ENCODE peak calls at places on chromosome 15, in five cellular contexts. S is neuronal stem cell, H is H9, K is H1, G is trophoblast cell. W is an unnamed sample.

GRCh38 chr15:62896969-62897486 is 145.5 kb upstream of the TPM1 start:
- DNase-seq in S (peak), H (no peak), K (no peak), G (peak), W (peak)

GRCh38 chr15:66963710-66964109 is 101.7 kb upstream of the SMAD3 start:
- DNase-seq in S (no peak), H (no peak), K (no peak), G (no peak), W (no peak)

GRCh38 chr15:85649372-85649771 is 145.4 kb downstream of the KLHL25 start:
- DNase-seq in S (no peak), H (no peak), K (no peak), G (peak), W (peak)

GRCh38 chr15:50764331-50765201 is 940 bp downstream of the SPPL2A start:
- DNase-seq in S (no peak), H (no peak), K (no peak), G (no peak), W (peak)

GRCh38 chr15:101026686-101027272 is 107.6 kb downstream of the LRRK1 start:
- DNase-seq in S (no peak), H (peak), K (no peak), G (no peak), W (no peak)

GRCh38 chr15:35618260-35619188 is 72.6 kb upstream of the DPH6 start:
- DNase-seq in S (no peak), H (no peak), K (no peak), G (no peak), W (peak)

GRCh38 chr15:65530318-65531111 is at the start of gene HACD3:
- DNase-seq in S (peak), H (peak), K (peak), G (peak), W (peak)

GRCh38 chr15:31516459-31516858 is 189.8 kb downstream of the KLF13 start:
- DNase-seq in S (no peak), H (no peak), K (no peak), G (no peak), W (no peak)

GRCh38 chr15:64333986-64334385 is 22.0 kb downstream of the CSNK1G1 start:
- DNase-seq in S (no peak), H (no peak), K (no peak), G (no peak), W (no peak)

GRCh38 chr15:63014578-63014977 is 28.0 kb upstream of the TPM1 start:
- DNase-seq in S (no peak), H (no peak), K (no peak), G (no peak), W (no peak)

GRCh38 chr15:80776420-80777045 is 2.6 kb upstream of the CEMIP start:
- DNase-seq in S (peak), H (peak), K (peak), G (peak), W (peak)

GRCh38 chr15:80660114-80660513 is 35.0 kb upstream of the ABHD17C start:
- DNase-seq in S (peak), H (peak), K (peak), G (peak), W (peak)

GRCh38 chr15:100710744-100711478 is 108.5 kb downstream of the ASB7 start:
- DNase-seq in S (no peak), H (no peak), K (no peak), G (no peak), W (no peak)

GRCh38 chr15:55742498-55742926 is 440 bp downstream of the PRTG start:
- DNase-seq in S (no peak), H (no peak), K (no peak), G (peak), W (peak)

DNA sequence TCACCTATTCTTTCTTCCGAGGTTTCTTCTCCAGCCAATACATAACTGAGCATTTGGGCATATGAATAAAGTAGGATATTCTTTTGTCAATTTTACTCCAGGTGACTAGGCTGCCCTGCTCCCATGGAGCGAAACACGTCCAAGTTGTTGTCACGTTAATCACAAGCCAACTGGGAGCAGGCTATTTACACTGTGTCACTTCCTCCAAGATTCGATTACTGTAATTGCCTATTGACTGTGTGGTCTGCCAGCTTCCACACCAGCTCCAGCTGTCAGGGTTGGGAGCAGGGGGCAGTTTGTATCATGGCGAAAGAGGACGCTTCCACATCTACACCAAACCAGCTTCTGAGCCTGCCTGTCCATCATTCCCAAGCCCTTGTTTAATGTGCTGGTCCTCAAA is 89.2 kb upstream of the RORA start:
- DNase-seq in S (no peak), H (no peak), K (no peak), G (no peak), W (no peak)
- H2BK12ac ChIP-seq in S (no peak), H (no peak), K (no peak), G (no peak), W (no peak)

DNA sequence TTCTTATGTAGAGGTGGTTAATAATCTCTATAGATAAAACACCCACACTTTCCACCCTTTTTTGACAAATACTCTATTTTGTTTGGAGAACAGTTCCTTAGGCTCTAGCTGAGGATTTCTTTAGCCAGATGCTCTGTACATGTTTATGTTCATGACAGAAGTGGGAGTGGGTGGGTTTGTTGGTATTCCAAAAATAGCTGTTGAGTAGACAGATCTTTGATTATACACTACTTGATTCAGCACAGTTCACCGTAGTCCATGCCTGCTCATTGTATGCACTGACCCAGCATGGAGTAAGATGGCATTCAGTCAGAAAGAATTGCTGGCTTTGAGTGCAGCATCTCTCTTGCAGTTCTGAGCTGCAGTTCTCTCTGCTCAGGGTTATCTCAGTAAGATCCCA is 28.7 kb downstream of the LRRC49 start:
- DNase-seq in S (no peak), H (no peak), K (no peak), G (no peak), W (peak)
- H2BK12ac ChIP-seq in S (no peak), H (no peak), K (no peak), G (no peak), W (no peak)

DNA sequence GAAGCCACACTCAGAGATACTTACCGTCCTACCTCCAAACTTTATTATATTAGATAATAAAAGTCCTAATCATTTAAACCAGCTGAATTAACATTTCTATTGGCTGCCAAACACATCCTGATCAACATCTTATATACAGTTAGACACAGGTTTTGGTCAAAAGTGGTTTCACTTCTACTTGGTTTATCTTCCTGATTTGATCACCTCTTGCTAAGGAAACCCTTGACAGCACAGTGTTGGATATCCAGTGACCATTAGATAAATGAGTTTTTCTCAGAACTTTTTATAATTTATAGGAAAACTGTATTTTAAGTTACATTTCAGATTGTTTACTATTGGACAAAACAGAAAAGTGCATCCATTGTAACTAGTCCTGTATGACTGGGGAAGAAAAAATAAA is 198.4 kb upstream of the NR2F2 start:
- DNase-seq in S (no peak), H (no peak), K (no peak), G (no peak), W (no peak)
- H2BK12ac ChIP-seq in S (no peak), H (no peak), K (no peak), G (no peak), W (no peak)

GRCh38 chr15:52193791-52194190 is 2.6 kb upstream of the GNB5 start:
- DNase-seq in S (no peak), H (no peak), K (no peak), G (no peak), W (no peak)

GRCh38 chr15:52200831-52201365 is 9.7 kb upstream of the GNB5 start:
- DNase-seq in S (no peak), H (no peak), K (no peak), G (no peak), W (no peak)

GRCh38 chr15:52196891-52197290 is 5.7 kb upstream of the GNB5 start:
- DNase-seq in S (no peak), H (no peak), K (no peak), G (no peak), W (no peak)

GRCh38 chr15:52204657-52205056 is 13.5 kb upstream of the GNB5 start:
- DNase-seq in S (no peak), H (no peak), K (no peak), G (no peak), W (no peak)

DNA sequence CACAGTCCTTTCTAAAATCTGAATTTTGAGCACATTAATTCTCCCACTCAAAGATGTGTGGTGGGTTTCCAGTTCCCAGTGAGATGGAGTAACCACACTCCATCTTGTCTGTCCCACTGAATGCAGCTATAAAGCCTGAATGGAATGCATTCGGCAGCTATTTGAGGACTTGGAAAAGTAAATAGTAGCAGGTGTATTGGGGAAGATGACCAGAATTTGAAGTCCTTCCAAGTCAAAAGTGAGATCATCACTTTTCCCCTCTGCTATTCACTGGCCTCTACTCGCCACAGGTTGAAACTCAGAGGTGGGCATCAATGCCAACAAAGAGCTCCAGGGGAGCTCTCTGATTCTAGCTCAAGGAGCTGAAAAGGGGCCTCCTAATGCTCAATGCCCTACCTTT is 8.1 kb upstream of the GNB5 start:
- DNase-seq in S (no peak), H (no peak), K (no peak), G (no peak), W (no peak)
- H2BK12ac ChIP-seq in S (no peak), H (no peak), K (no peak), G (no peak), W (no peak)

GRCh38 chr15:28026221-28026620 is 72.9 kb downstream of the OCA2 start:
- DNase-seq in S (no peak), H (no peak), K (no peak), G (no peak), W (no peak)

GRCh38 chr15:28025413-28025812 is 73.7 kb downstream of the OCA2 start:
- DNase-seq in S (no peak), H (no peak), K (no peak), G (no peak), W (no peak)

GRCh38 chr15:28024889-28025250 is 74.2 kb downstream of the OCA2 start:
- DNase-seq in S (no peak), H (no peak), K (no peak), G (no peak), W (no peak)

GRCh38 chr15:28027714-28028076 is 71.4 kb downstream of the OCA2 start:
- DNase-seq in S (no peak), H (no peak), K (peak), G (no peak), W (no peak)

DNA sequence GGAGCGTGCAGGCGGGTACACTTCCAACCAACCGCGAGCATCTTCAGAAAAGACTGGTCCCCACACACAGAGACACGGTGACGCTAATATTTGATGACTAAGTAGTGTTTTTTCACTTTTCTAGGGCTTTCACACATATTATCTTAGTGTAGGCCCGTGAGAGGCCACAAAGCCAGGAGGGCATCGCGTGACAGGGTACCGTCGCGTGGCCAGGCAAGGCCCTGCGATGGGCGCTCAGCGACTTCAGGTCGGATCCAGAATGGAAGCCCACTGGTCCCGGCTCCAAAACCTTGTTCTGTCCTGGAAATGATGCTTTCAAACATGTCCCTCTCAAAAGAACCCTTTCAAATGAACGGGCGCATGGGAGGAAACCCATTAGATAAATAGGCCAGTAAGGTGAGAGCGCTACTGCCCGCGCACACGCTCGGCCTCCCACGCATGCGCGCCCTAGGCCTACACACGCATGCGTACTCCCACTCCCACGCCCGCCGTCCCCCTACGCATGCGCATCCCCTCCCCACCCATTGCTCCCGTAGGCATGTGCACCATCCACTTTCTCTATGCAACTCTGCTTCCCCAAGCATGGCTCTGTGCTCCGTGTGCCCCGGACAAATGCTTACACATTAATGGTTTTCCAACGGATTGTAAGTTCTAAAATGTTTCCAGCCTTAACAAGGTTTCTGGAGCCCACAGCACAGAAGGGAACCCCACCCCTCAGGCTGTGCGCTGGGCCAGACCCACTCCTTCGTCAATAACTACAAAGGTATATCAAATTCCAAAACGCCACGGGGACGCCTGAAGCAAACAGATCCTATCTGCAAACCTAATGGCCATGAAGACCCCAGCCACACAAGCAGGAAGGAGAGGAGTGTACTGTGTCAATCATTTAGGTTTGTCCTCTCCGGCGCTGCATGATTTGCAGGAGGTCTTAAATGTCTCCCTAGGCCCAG is 72.1 kb downstream of the OCA2 start:
- DNase-seq in S (no peak), H (no peak), K (peak), G (no peak), W (no peak)
- H2BK12ac ChIP-seq in S (no peak), H (no peak), K (no peak), G (no peak), W (no peak)

DNA sequence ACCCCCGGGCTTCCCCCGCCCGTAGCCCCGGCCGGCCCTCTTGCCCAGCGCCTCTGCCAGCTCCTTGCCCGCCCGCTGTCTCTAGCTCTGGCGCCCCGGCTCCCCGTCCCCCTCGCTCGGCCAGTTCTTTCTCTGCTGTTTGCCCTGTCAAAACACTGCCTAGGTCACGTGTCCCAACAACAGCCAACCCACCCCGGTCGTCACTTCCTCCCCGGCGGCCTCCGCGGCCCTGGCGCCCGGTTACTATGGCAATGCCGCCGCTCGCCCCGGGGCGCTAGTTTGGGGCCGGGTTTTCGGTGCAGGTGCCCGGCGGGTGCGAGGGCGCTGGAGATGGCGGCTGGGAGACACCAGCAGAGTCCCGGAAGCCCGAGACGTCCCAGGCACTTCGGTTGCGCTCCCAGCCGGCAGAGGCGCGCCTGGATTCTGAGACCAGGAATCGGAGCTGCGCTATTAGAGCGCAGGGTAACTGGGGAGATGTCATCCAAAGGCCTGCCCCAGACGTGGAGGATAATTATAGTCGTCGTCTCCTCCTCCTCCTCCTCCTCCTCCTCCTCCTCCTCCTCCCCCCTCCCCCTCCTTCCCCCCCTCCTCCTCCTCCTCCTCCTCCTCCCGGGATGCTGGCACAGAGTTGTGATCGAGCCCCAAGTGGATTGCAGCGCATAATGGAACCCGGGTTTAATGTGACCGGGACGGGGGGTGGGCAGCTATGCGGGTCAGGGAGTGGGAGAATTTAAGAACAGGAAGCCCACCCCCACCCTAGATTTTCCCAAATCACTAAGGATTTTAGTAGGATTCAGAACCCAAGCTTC is at the start of gene ATOSA:
- DNase-seq in S (peak), H (peak), K (peak), G (peak), W (peak)
- H2BK12ac ChIP-seq in S (peak), H (no peak), K (no peak), G (no peak), W (peak)

W was measured in mesenchymal stem cell.